ENCODE peak calls at places on chromosomes 2 and 18, in four cellular contexts. One of them, this sample, is unnamed.

GRCh38 chr2:219452361-219453317 is 18.0 kb downstream of the SPEG start:
- DNase-seq in astrocyte: peak; percentile 97
- DNase-seq in SK-N-SH: peak; percentile 63
- DNase-seq in cardiac muscle cell: peak; percentile 96
- DNase-seq in this sample: peak; percentile 93

GRCh38 chr2:6883448-6884122 is 6.0 kb downstream of the RSAD2 start:
- DNase-seq in astrocyte: no peak
- DNase-seq in cardiac muscle cell: no peak
- DNase-seq in SK-N-SH: no peak
- DNase-seq in this sample: no peak

GRCh38 chr18:73646772-73647171 is 500.9 kb downstream of the FBXO15 start:
- DNase-seq in cardiac muscle cell: peak; percentile 26
- DNase-seq in SK-N-SH: no peak
- DNase-seq in astrocyte: peak; percentile 90
- DNase-seq in this sample: peak; percentile 98

GRCh38 chr2:230891108-230891507 is 26.4 kb downstream of the ITM2C start:
- DNase-seq in SK-N-SH: no peak
- DNase-seq in cardiac muscle cell: peak; percentile 57
- DNase-seq in astrocyte: peak; percentile 11
- DNase-seq in this sample: no peak

GRCh38 chr2:236089271-236090026 is 78.7 kb downstream of the GBX2 start:
- DNase-seq in cardiac muscle cell: no peak
- DNase-seq in SK-N-SH: no peak
- DNase-seq in astrocyte: no peak
- DNase-seq in this sample: peak; percentile 9

GRCh38 chr2:47065771-47066380 is 89.2 kb downstream of the STPG4 start:
- DNase-seq in astrocyte: peak; percentile 87
- DNase-seq in cardiac muscle cell: peak; percentile 80
- DNase-seq in SK-N-SH: peak; percentile 49
- DNase-seq in this sample: peak; percentile 54

GRCh38 chr2:108073425-108074072 is 87.2 kb downstream of the SLC5A7 start:
- DNase-seq in SK-N-SH: peak; percentile 16
- DNase-seq in cardiac muscle cell: no peak
- DNase-seq in astrocyte: no peak
- DNase-seq in this sample: no peak

GRCh38 chr18:3456686-3457069 is 6.7 kb downstream of the TGIF1 start:
- DNase-seq in SK-N-SH: no peak
- DNase-seq in astrocyte: no peak
- DNase-seq in cardiac muscle cell: no peak
- DNase-seq in this sample: peak; percentile 23

GRCh38 chr2:18413794-18414396 is 146.6 kb downstream of the RDH14 start:
- DNase-seq in cardiac muscle cell: peak; percentile 87
- DNase-seq in SK-N-SH: no peak
- DNase-seq in astrocyte: peak; percentile 87
- DNase-seq in this sample: peak; percentile 73

GRCh38 chr18:25830787-25831186 is 259.6 kb downstream of the SS18 start:
- DNase-seq in astrocyte: peak; percentile 82
- DNase-seq in SK-N-SH: no peak
- DNase-seq in cardiac muscle cell: peak; percentile 80
- DNase-seq in this sample: peak; percentile 2

GRCh38 chr18:63206433-63207153 is 113.0 kb downstream of the BCL2 start:
- DNase-seq in SK-N-SH: no peak
- DNase-seq in cardiac muscle cell: no peak
- DNase-seq in astrocyte: no peak
- DNase-seq in this sample: no peak

GRCh38 chr2:28048341-28048740 is 157.8 kb downstream of the BABAM2 start:
- DNase-seq in cardiac muscle cell: no peak
- DNase-seq in astrocyte: peak; percentile 37
- DNase-seq in SK-N-SH: no peak
- DNase-seq in this sample: no peak

GRCh38 chr2:45137941-45138695 is 128.9 kb upstream of the SIX2 start:
- DNase-seq in astrocyte: no peak
- DNase-seq in cardiac muscle cell: no peak
- DNase-seq in SK-N-SH: no peak
- DNase-seq in this sample: no peak

GRCh38 chr2:71779306-71779855 is 326.0 kb downstream of the DYSF start:
- DNase-seq in SK-N-SH: no peak
- DNase-seq in astrocyte: peak; percentile 86
- DNase-seq in cardiac muscle cell: peak; percentile 88
- DNase-seq in this sample: no peak

GRCh38 chr2:207676827-207677354 is 34.5 kb upstream of the CCNYL1 start:
- DNase-seq in cardiac muscle cell: peak; percentile 92
- DNase-seq in astrocyte: peak; percentile 90
- DNase-seq in SK-N-SH: no peak
- DNase-seq in this sample: no peak

GRCh38 chr2:209977386-209978239 is 24.8 kb upstream of the RPE start:
- DNase-seq in astrocyte: peak; percentile 20
- DNase-seq in SK-N-SH: peak; percentile 22
- DNase-seq in cardiac muscle cell: peak; percentile 60
- DNase-seq in this sample: no peak

GRCh38 chr2:128416366-128416765 is 97.7 kb upstream of the HS6ST1 start:
- DNase-seq in astrocyte: no peak
- DNase-seq in cardiac muscle cell: no peak
- DNase-seq in SK-N-SH: peak; percentile 27
- DNase-seq in this sample: no peak

GRCh38 chr2:238102865-238103264 is 2.7 kb downstream of the ESPNL start:
- DNase-seq in astrocyte: no peak
- DNase-seq in SK-N-SH: no peak
- DNase-seq in cardiac muscle cell: no peak
- DNase-seq in this sample: no peak

GRCh38 chr2:47334356-47335136 is 68.4 kb upstream of the MSH2 start:
- DNase-seq in cardiac muscle cell: no peak
- DNase-seq in SK-N-SH: no peak
- DNase-seq in astrocyte: no peak
- DNase-seq in this sample: peak; percentile 31

GRCh38 chr2:105363192-105363591 is 25.9 kb downstream of the C2orf49 start:
- DNase-seq in SK-N-SH: no peak
- DNase-seq in astrocyte: no peak
- DNase-seq in cardiac muscle cell: no peak
- DNase-seq in this sample: no peak

GRCh38 chr18:36993068-36993467 is 164.1 kb downstream of the KIAA1328 start:
- DNase-seq in cardiac muscle cell: peak; percentile 42
- DNase-seq in astrocyte: peak; percentile 53
- DNase-seq in SK-N-SH: no peak
- DNase-seq in this sample: peak; percentile 60

GRCh38 chr2:9297807-9298206 is 91.2 kb downstream of the ASAP2 start:
- DNase-seq in SK-N-SH: no peak
- DNase-seq in astrocyte: no peak
- DNase-seq in cardiac muscle cell: no peak
- DNase-seq in this sample: no peak

GRCh38 chr2:46329803-46330775 is 32.9 kb downstream of the EPAS1 start:
- DNase-seq in cardiac muscle cell: peak; percentile 90
- DNase-seq in SK-N-SH: no peak
- DNase-seq in astrocyte: peak; percentile 96
- DNase-seq in this sample: peak; percentile 92

GRCh38 chr18:46009158-46009866 is 42.2 kb upstream of the EPG5 start:
- DNase-seq in astrocyte: no peak
- DNase-seq in SK-N-SH: no peak
- DNase-seq in cardiac muscle cell: no peak
- DNase-seq in this sample: no peak

GRCh38 chr18:36534154-36534688 is 236.7 kb downstream of the FHOD3 start:
- DNase-seq in astrocyte: peak; percentile 50
- DNase-seq in SK-N-SH: no peak
- DNase-seq in cardiac muscle cell: peak; percentile 13
- DNase-seq in this sample: no peak

GRCh38 chr2:28036307-28036706 is 145.8 kb downstream of the BABAM2 start:
- DNase-seq in astrocyte: no peak
- DNase-seq in SK-N-SH: no peak
- DNase-seq in cardiac muscle cell: no peak
- DNase-seq in this sample: no peak

GRCh38 chr2:69549421-69549820 is 94.1 kb downstream of the AAK1 start:
- DNase-seq in SK-N-SH: no peak
- DNase-seq in cardiac muscle cell: peak; percentile 66
- DNase-seq in astrocyte: peak; percentile 66
- DNase-seq in this sample: no peak

GRCh38 chr2:196568506-196568905 is 71.0 kb upstream of the CCDC150 start:
- DNase-seq in astrocyte: no peak
- DNase-seq in SK-N-SH: no peak
- DNase-seq in cardiac muscle cell: no peak
- DNase-seq in this sample: no peak

GRCh38 chr2:219469186-219469724 is 29.4 kb upstream of the GMPPA start:
- DNase-seq in astrocyte: peak; percentile 72
- DNase-seq in SK-N-SH: no peak
- DNase-seq in cardiac muscle cell: peak; percentile 49
- DNase-seq in this sample: no peak

GRCh38 chr2:63484901-63485300 is 103.4 kb downstream of the WDPCP start:
- DNase-seq in cardiac muscle cell: no peak
- DNase-seq in astrocyte: no peak
- DNase-seq in SK-N-SH: no peak
- DNase-seq in this sample: no peak

GRCh38 chr2:241187101-241187690 is 1.3 kb upstream of the ANO7 start:
- DNase-seq in SK-N-SH: no peak
- DNase-seq in cardiac muscle cell: no peak
- DNase-seq in astrocyte: no peak
- DNase-seq in this sample: no peak

GRCh38 chr2:65372619-65373018 is 59.8 kb downstream of the SPRED2 start:
- DNase-seq in astrocyte: no peak
- DNase-seq in cardiac muscle cell: no peak
- DNase-seq in SK-N-SH: no peak
- DNase-seq in this sample: no peak

GRCh38 chr2:132424526-132425121 is 8.0 kb downstream of the GPR39 start:
- DNase-seq in astrocyte: peak; percentile 58
- DNase-seq in cardiac muscle cell: peak; percentile 46
- DNase-seq in SK-N-SH: no peak
- DNase-seq in this sample: no peak
- TF ChIP-seq CTCF in astrocyte: no peak
- TF ChIP-seq CTCF in cardiac muscle cell: no peak
- TF ChIP-seq CTCF in SK-N-SH: no peak
- TF ChIP-seq CTCF in this sample: peak; percentile 19

GRCh38 chr18:79578396-79579260 is 101.0 kb upstream of the CTDP1 start:
- DNase-seq in SK-N-SH: no peak
- DNase-seq in cardiac muscle cell: no peak
- DNase-seq in astrocyte: no peak
- DNase-seq in this sample: no peak

GRCh38 chr18:79581406-79581805 is 98.2 kb upstream of the CTDP1 start:
- DNase-seq in astrocyte: no peak
- DNase-seq in cardiac muscle cell: no peak
- DNase-seq in SK-N-SH: no peak
- DNase-seq in this sample: no peak

GRCh38 chr18:79579807-79580480 is 99.7 kb upstream of the CTDP1 start:
- DNase-seq in SK-N-SH: no peak
- DNase-seq in astrocyte: no peak
- DNase-seq in cardiac muscle cell: no peak
- DNase-seq in this sample: no peak

GRCh38 chr18:79581911-79582310 is 97.7 kb upstream of the CTDP1 start:
- DNase-seq in cardiac muscle cell: no peak
- DNase-seq in SK-N-SH: no peak
- DNase-seq in astrocyte: no peak
- DNase-seq in this sample: no peak

GRCh38 chr18:79580481-79581171 is 99.0 kb upstream of the CTDP1 start:
- DNase-seq in astrocyte: no peak
- DNase-seq in SK-N-SH: no peak
- DNase-seq in cardiac muscle cell: no peak
- DNase-seq in this sample: no peak
- H3K27me3 ChIP-seq in astrocyte: peaks cover 6% of the 10 kb centered on the region
- H3K27me3 ChIP-seq in SK-N-SH: peaks cover 60% of the 10 kb centered on the region
- H3K27me3 ChIP-seq in cardiac muscle cell: no peaks in the 10 kb centered on the region
- H3K27me3 ChIP-seq in this sample: no peaks in the 10 kb centered on the region

DNA sequence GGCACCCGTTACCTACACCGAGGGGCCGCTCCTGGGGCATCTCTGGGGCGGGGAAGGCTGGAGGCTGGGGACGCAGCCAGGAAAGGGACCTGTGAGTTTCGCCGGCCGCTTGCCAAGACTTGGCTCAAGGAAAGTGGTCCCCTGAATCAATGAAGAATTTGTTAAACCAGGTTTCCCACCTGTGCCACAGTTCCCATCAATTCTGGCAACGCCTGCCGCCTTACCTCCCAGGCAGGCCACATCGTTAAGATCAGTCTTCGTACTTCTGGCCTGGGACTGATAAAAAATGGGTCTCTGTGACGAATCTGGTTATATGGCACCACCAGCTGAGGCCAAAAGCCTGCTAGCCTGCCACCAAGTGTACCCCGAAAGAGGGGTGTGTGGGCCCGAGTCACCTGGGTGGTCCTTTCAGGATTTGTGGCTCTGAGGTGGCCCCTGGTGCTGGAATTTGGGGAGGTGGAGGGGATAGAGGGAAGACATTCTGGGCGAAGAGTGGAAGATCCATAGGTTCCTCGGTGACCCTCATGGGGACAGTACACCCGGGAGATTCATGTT is 789 bp upstream of the TGFA start:
- DNase-seq in astrocyte: no peak
- DNase-seq in SK-N-SH: no peak
- DNase-seq in cardiac muscle cell: no peak
- DNase-seq in this sample: no peak
- TF ChIP-seq CTCF in astrocyte: no peak
- TF ChIP-seq CTCF in SK-N-SH: no peak
- TF ChIP-seq CTCF in cardiac muscle cell: no peak
- TF ChIP-seq CTCF in this sample: no peak

GRCh38 chr2:136117909-136118818 is at the start of gene CXCR4:
- DNase-seq in cardiac muscle cell: peak; percentile 40
- DNase-seq in SK-N-SH: peak; percentile 97
- DNase-seq in astrocyte: peak; percentile 10
- DNase-seq in this sample: no peak

GRCh38 chr2:136121511-136121910 is 3.6 kb upstream of the CXCR4 start:
- DNase-seq in cardiac muscle cell: no peak
- DNase-seq in astrocyte: no peak
- DNase-seq in SK-N-SH: no peak
- DNase-seq in this sample: no peak

GRCh38 chr2:136118819-136119716 is 1.1 kb upstream of the CXCR4 start:
- DNase-seq in cardiac muscle cell: no peak
- DNase-seq in SK-N-SH: peak; percentile 85
- DNase-seq in astrocyte: no peak
- DNase-seq in this sample: no peak

GRCh38 chr2:136117391-136117841 is 533 bp downstream of the CXCR4 start:
- DNase-seq in SK-N-SH: peak; percentile 71
- DNase-seq in cardiac muscle cell: peak; percentile 48
- DNase-seq in astrocyte: peak; percentile 36
- DNase-seq in this sample: no peak

DNA sequence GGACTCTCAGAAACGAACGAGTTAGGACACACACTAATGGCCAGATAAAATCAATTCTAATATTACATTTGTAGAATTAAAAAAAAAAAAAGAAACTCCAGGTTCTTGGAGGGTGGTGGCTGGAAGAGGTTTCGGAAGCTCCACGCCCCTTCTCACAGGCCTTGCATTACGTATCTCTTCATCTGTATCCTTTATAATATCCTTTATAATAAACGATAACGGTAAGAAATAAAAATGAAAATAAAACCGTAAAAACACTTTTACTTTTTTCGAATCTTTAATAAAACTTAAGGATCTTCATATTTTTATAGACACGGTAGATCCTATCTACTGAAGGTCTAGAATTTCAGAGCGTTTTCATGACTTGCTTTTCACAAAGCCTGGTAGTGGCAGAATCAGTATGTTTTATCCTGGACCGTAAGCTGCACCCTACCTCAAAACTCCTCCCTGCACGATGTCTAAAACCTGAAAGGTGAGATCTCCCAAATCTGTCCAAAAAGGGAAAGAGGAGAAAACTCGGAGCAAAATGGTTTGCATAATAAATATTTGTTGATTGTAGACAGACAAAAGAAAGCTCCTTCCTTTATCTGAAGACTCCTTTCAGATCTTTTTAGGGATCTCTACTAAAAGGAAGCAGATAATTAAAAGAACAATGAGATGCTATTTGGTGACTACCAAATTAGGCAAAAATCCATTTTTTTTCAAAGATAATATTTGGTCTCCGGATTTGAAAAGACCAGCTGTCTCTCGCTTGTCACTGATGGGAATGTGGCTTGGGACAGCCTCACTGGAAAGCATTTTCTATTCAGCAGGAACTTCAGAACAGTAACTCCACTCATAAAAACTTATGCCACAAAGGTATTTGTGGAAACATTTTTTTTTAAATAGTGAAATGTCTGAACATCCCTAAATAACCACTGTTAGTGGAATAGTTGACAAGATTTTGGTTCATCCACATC is 2.0 kb upstream of the CXCR4 start:
- DNase-seq in cardiac muscle cell: no peak
- DNase-seq in SK-N-SH: no peak
- DNase-seq in astrocyte: no peak
- DNase-seq in this sample: no peak
- H3K27me3 ChIP-seq in cardiac muscle cell: peaks cover 33% of the 10 kb centered on the region
- H3K27me3 ChIP-seq in SK-N-SH: peaks cover 38% of the 10 kb centered on the region
- H3K27me3 ChIP-seq in astrocyte: peaks cover 63% of the 10 kb centered on the region
- H3K27me3 ChIP-seq in this sample: peaks cover 76% of the 10 kb centered on the region

This sample was measured in foreskin keratinocyte.